ENCODE peak calls at places on chromosomes 16 and 17, in four cellular contexts. P is ovary, K is A549, T is sigmoid colon. U is an unnamed sample.

GRCh38 chr16:57941016-57941656 is 29.8 kb downstream of the CNGB1 start:
- DNase-seq in P (no peak), T (no peak), K (no peak), U (no peak)

GRCh38 chr17:8680850-8681174 is 50.3 kb upstream of the MYH10 start:
- DNase-seq in T (no peak), P (no peak), K (no peak), U (no peak)

GRCh38 chr16:75433732-75434413 is 570 bp upstream of the CFDP1 start:
- DNase-seq in K (peak), P (peak), T (peak), U (no peak)

GRCh38 chr16:81707411-81708321 is 71.4 kb upstream of the PLCG2 start:
- DNase-seq in K (no peak), P (peak), T (peak), U (no peak)

GRCh38 chr17:57530508-57530907 is 214.6 kb downstream of the CCDC182 start:
- DNase-seq in K (no peak), P (no peak), T (no peak), U (no peak)

GRCh38 chr17:80892019-80892855 is 99.4 kb upstream of the CHMP6 start:
- DNase-seq in T (peak), K (peak), P (peak), U (peak)

GRCh38 chr16:78045865-78046581 is 23.7 kb downstream of the CLEC3A start:
- DNase-seq in T (no peak), K (peak), P (peak), U (peak)

GRCh38 chr16:75580-76501 is 2.2 kb upstream of the MPG start:
- DNase-seq in K (no peak), P (peak), T (peak), U (peak)

GRCh38 chr17:56222255-56222654 is 69.0 kb downstream of the ANKFN1 start:
- DNase-seq in T (no peak), P (no peak), K (no peak), U (no peak)

GRCh38 chr16:79093554-79093967 is 507.0 kb downstream of the MAF start:
- DNase-seq in K (no peak), T (no peak), P (no peak), U (peak)

GRCh38 chr17:21300601-21301571 is 16.4 kb downstream of the MAP2K3 start:
- DNase-seq in T (peak), K (no peak), P (no peak), U (no peak)

GRCh38 chr17:751269-752001 is 629 bp downstream of the GEMIN4 start:
- DNase-seq in T (peak), P (no peak), K (peak), U (no peak)

GRCh38 chr16:16045311-16045710 is 95.9 kb downstream of the ABCC1 start:
- DNase-seq in K (no peak), P (no peak), T (no peak), U (no peak)

GRCh38 chr16:24189941-24190340 is 66.2 kb upstream of the CACNG3 start:
- DNase-seq in P (no peak), K (no peak), T (no peak), U (no peak)

GRCh38 chr16:67468731-67469130 is 12.2 kb downstream of the ATP6V0D1 start:
- DNase-seq in P (no peak), T (no peak), K (no peak), U (no peak)

GRCh38 chr17:3919123-3919624 is 2.9 kb upstream of the P2RX1 start:
- DNase-seq in K (no peak), T (peak), P (no peak), U (no peak)

GRCh38 chr16:49472598-49472997 is 99.0 kb downstream of the C16orf78 start:
- DNase-seq in T (peak), K (no peak), P (no peak), U (peak)

GRCh38 chr16:83989300-83989699 is 21.3 kb downstream of the NECAB2 start:
- DNase-seq in P (no peak), T (no peak), K (no peak), U (no peak)

GRCh38 chr16:86618431-86619262 is 40.3 kb downstream of the FOXL1 start:
- DNase-seq in T (no peak), P (no peak), K (peak), U (no peak)

GRCh38 chr17:81961554-81962498 is 839 bp upstream of the NOTUM start:
- DNase-seq in T (no peak), P (no peak), K (no peak), U (no peak)

GRCh38 chr17:74002241-74002640 is 201.2 kb upstream of the RPL38 start:
- DNase-seq in K (no peak), T (no peak), P (no peak), U (no peak)

GRCh38 chr16:54055864-54056263 is 230.7 kb downstream of the IRX3 start:
- DNase-seq in K (no peak), T (no peak), P (no peak), U (no peak)

GRCh38 chr16:54280751-54281150 is 5.8 kb downstream of the IRX3 start:
- DNase-seq in T (no peak), P (no peak), K (no peak), U (no peak)

GRCh38 chr17:67689534-67690177 is 28.1 kb upstream of the NOL11 start:
- DNase-seq in P (peak), T (no peak), K (peak), U (peak)

GRCh38 chr16:70685938-70686375 is at the start of gene MTSS2:
- DNase-seq in K (peak), P (peak), T (peak), U (peak)
- TF ChIP-seq EP300 in K (no peak), P (no peak), T (no peak), U (no peak)

GRCh38 chr17:44344939-44345496 is at the start of gene GRN:
- DNase-seq in T (peak), K (peak), P (peak), U (peak)
- TF ChIP-seq EP300 in T (no peak), K (no peak), P (no peak), U (no peak)

DNA sequence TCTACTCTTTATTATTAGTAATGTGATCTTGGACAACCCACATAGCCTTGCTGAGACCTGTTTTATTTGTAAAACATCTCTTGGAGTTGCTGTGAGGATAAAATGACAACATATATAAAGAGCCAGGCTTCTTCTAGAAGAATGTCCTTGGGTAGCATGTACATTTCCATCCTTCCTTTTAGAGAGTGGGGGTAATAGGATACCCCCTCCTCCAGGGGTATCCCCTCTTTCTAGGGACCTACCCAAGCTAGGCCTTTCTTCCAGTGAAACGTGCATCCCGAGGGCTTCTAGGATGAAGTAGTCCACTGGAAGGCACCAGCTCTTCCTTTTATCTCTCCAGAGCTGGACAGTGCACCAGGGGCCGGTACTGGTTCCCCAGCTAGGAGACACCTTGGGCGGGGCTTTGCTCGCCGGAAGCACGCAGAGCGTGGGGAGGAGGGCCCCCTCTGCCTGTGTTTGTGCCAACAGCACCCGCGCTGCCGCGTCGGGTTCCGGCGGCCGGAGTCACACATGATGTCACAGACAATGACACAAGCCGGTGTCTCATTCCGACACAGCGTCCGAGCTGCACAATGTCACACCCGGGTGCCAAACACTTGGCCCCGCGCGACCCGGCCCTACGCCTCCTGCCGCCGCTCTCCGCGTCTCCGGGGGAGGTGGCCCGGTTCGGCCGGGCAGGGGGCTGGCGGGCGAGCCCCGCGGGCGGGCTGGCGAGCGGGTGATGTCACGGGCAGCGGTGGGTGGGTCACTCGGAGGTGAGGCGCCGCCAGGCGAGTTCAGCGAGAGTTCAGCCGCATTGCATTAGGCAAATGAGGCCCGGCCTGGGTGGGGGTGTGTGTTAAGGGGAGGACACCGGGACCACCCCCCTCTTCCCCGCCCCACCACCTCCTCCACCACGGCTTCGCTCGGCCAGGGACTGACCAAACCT is 23.4 kb downstream of the GJD3 start:
- DNase-seq in T (peak), K (peak), P (peak), U (peak)
- TF ChIP-seq EP300 in T (no peak), K (no peak), P (peak), U (peak)

DNA sequence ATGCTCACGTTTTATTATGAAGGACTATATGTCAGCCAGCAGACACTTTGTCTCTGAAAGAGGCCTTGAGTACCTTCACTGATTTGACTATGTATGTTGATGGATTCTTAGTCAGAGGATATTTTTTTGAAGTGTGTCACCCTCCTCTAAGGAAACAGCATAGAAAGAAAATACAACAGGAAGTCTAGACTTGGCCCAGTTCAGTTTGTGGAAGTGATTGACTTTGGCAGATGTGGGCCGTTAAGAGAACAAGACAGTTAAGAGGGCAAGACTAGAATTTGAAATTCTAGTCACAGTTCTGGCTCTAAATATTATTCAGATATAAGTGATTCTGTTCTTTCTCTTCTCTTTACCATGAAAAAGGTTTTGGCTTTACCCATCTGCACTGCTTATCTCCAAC is 471.5 kb downstream of the CDH8 start:
- DNase-seq in T (no peak), P (no peak), K (no peak), U (no peak)
- TF ChIP-seq EP300 in T (no peak), P (no peak), K (no peak), U (no peak)

GRCh38 chr16:71834291-71834690 is 11.5 kb upstream of the ATXN1L start:
- DNase-seq in P (no peak), T (no peak), K (no peak), U (no peak)

GRCh38 chr16:71840052-71840451 is 5.7 kb upstream of the ATXN1L start:
- DNase-seq in T (no peak), K (no peak), P (no peak), U (no peak)

DNA sequence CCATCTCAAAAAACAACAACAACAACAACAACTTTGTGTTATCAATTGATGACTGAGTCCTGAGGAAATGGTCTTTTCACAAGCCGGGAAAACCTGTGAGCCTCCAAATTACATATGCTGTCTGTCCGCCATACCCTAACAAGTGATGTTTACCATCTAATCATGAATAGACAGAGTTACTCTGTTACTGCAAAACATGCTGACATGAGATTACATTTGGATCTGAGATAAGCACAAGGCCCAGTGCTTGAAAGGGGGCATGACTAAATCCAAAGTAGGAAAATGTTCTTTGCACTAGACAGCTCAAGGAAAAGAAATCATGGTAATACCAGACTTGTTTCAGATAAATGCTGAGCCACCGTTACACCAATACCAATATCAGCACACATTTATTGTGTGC is 8.6 kb upstream of the ATXN1L start:
- DNase-seq in T (no peak), K (no peak), P (no peak), U (no peak)
- TF ChIP-seq EP300 in T (no peak), K (no peak), P (no peak), U (no peak)

GRCh38 chr17:71407972-71408371 is 712.8 kb upstream of the SOX9 start:
- DNase-seq in T (no peak), K (no peak), P (no peak), U (no peak)
- TF ChIP-seq EP300 in T (no peak), K (no peak), P (no peak), U (no peak)

GRCh38 chr16:11080327-11080967 is 136.1 kb downstream of the CLEC16A start:
- DNase-seq in P (no peak), T (no peak), K (no peak), U (no peak)

GRCh38 chr16:11078812-11079459 is 134.6 kb downstream of the CLEC16A start:
- DNase-seq in P (peak), K (no peak), T (peak), U (no peak)

GRCh38 chr16:11082108-11082859 is 137.9 kb downstream of the CLEC16A start:
- DNase-seq in K (no peak), P (no peak), T (no peak), U (no peak)

GRCh38 chr16:11080999-11081630 is 136.8 kb downstream of the CLEC16A start:
- DNase-seq in P (no peak), T (peak), K (no peak), U (no peak)

GRCh38 chr16:11079657-11080187 is 135.4 kb downstream of the CLEC16A start:
- DNase-seq in P (no peak), K (no peak), T (peak), U (no peak)
- TF ChIP-seq EP300 in P (no peak), K (no peak), T (no peak), U (no peak)

U was measured in upper lobe of left lung.